ENCODE peak calls at places on chromosomes 7 and 10, in four cellular contexts. F, U, T and G are unnamed samples.

GRCh38 chr10:93745411-93746065 is 12.2 kb upstream of the LGI1 start:
- DNase-seq in F (no peak), U (no peak), T (no peak), G (no peak)

GRCh38 chr7:110962374-110962773 is 128.6 kb upstream of the LRRN3 start:
- DNase-seq in F (no peak), U (no peak), T (no peak), G (no peak)

GRCh38 chr7:44626620-44627019 is 20.2 kb downstream of the OGDH start:
- DNase-seq in F (no peak), U (no peak), T (no peak), G (no peak)

GRCh38 chr7:139650429-139651100 is 127.1 kb downstream of the CLEC2L start:
- DNase-seq in F (no peak), U (no peak), T (no peak), G (no peak)

GRCh38 chr7:94135180-94135579 is 131.0 kb upstream of the BET1 start:
- DNase-seq in F (no peak), U (no peak), T (no peak), G (no peak)

GRCh38 chr7:96075510-96076349 is 246.2 kb downstream of the SLC25A13 start:
- DNase-seq in F (peak), U (peak), T (no peak), G (peak)

GRCh38 chr10:103480521-103480920 is 1.5 kb upstream of the CALHM3 start:
- DNase-seq in F (no peak), U (no peak), T (no peak), G (no peak)

GRCh38 chr7:69399038-69399800 is 199.1 kb upstream of the AUTS2 start:
- DNase-seq in F (no peak), U (no peak), T (no peak), G (no peak)

GRCh38 chr7:39504963-39505362 is 61.2 kb upstream of the YAE1 start:
- DNase-seq in F (no peak), U (no peak), T (peak), G (no peak)

GRCh38 chr7:76351372-76351771 is 7.4 kb downstream of the YWHAG start:
- DNase-seq in F (no peak), U (no peak), T (no peak), G (no peak)
- TF ChIP-seq POLR2AphosphoS5 in F (no peak), U (no peak), T (no peak), G (no peak)

GRCh38 chr10:22669163-22669711 is 45.1 kb downstream of the PIP4K2A start:
- DNase-seq in F (no peak), U (no peak), T (no peak), G (no peak)

GRCh38 chr10:22666287-22667092 is 47.9 kb downstream of the PIP4K2A start:
- DNase-seq in F (peak), U (no peak), T (no peak), G (no peak)

GRCh38 chr10:22667093-22667480 is 47.3 kb downstream of the PIP4K2A start:
- DNase-seq in F (no peak), U (no peak), T (no peak), G (no peak)

GRCh38 chr10:22662693-22663330 is 51.6 kb downstream of the PIP4K2A start:
- DNase-seq in F (no peak), U (no peak), T (no peak), G (no peak)

GRCh38 chr10:22665329-22665728 is 49.0 kb downstream of the PIP4K2A start:
- DNase-seq in F (no peak), U (no peak), T (no peak), G (no peak)
- TF ChIP-seq POLR2AphosphoS5 in F (no peak), U (no peak), T (no peak), G (no peak)

GRCh38 chr7:108002726-108003590 is at the start of gene LAMB1:
- DNase-seq in F (peak), U (peak), T (no peak), G (peak)

GRCh38 chr7:107999814-108000560 is 3.0 kb downstream of the LAMB1 start:
- DNase-seq in F (no peak), U (no peak), T (no peak), G (no peak)

GRCh38 chr7:108003591-108003935 is 602 bp upstream of the LAMB1 start:
- DNase-seq in F (no peak), U (no peak), T (no peak), G (no peak)

GRCh38 chr7:108000875-108001758 is 1.8 kb downstream of the LAMB1 start:
- DNase-seq in F (peak), U (no peak), T (no peak), G (no peak)

GRCh38 chr7:108001759-108002725 is 919 bp downstream of the LAMB1 start:
- DNase-seq in F (peak), U (no peak), T (no peak), G (no peak)
- TF ChIP-seq POLR2AphosphoS5 in F (no peak), U (no peak), T (peak), G (no peak)

DNA sequence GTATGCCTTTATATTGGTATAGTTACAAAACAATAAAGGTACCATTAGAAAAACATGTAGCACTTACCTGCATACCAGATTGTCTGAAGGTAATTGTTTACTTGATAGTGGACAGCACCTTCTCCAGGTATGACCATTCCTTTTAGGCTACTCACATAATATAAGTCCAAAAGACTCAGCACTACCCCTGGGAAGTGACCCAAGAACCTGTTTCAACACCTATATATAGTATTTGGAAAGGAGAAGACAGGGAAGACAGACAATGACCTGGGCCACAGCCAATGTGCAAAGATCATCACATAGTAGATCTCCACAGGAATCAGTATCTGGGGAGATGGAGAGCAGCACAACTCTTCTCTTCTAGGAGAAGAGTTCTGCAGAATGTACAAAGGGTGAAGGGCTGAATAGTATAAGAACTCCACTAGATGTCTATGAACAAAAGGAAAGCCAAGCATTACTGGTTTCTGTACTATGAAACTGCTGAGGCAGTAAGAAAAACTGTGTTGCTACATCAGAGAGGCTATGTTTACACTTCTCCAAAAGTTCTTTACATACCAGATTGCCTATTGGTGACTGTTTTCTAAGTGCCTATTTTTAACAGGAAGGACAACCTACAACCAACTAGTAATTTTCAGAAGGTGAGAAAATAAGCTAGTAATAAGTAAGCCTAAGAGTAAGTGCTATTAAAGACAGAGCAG is 159.2 kb downstream of the BTAF1 start:
- DNase-seq in F (no peak), U (no peak), T (no peak), G (no peak)
- TF ChIP-seq POLR2AphosphoS5 in F (no peak), U (no peak), T (no peak), G (no peak)

GRCh38 chr7:128405345-128406146 is 4.2 kb downstream of the IMPDH1 start:
- DNase-seq in F (peak), U (no peak), T (no peak), G (no peak)
- TF ChIP-seq POLR2AphosphoS5 in F (no peak), U (no peak), T (no peak), G (no peak)

GRCh38 chr10:1536341-1536740 is 201.0 kb downstream of the ADARB2 start:
- DNase-seq in F (peak), U (no peak), T (no peak), G (no peak)

GRCh38 chr10:1538121-1538520 is 199.2 kb downstream of the ADARB2 start:
- DNase-seq in F (no peak), U (no peak), T (no peak), G (no peak)

GRCh38 chr10:1532636-1533035 is 204.7 kb downstream of the ADARB2 start:
- DNase-seq in F (no peak), U (no peak), T (no peak), G (no peak)

GRCh38 chr10:1534820-1535219 is 202.5 kb downstream of the ADARB2 start:
- DNase-seq in F (no peak), U (no peak), T (no peak), G (no peak)

GRCh38 chr10:1535337-1535957 is 201.9 kb downstream of the ADARB2 start:
- DNase-seq in F (peak), U (no peak), T (no peak), G (no peak)
- TF ChIP-seq POLR2AphosphoS5 in F (no peak), U (no peak), T (no peak), G (no peak)

DNA sequence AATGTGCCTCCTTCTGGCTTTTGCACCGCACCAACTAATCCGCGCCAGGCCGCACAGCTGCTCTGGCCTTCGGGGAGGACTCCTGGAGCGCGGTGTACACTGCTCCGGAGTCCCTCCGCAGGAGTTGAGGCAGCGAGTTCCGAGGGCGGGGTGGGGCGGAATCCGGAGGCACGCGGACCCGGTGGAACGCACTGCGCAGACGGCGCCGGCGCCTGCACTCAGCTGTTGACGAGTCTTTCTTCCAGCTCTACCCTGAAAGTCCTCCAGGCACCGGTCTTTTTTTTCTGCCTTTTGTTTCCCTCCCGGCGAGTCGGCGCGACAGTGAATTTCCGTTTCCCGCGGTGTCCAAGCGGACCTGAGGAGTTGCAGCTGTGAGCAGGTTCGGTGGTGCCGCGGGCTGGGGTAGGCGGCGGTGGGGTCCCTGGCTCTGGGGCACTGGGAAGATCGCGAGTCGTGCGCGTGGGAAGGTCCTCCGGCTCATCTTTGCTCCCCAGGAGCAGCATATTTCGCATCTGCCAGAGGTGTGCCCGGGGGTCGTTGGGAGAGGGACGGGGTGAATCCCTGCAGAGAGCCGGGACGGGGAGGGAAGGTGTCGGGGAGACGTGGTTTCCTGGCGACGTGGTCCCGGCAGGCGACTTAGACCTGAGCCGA is 44.1 kb downstream of the SFTPD start:
- DNase-seq in F (peak), U (peak), T (no peak), G (no peak)
- TF ChIP-seq POLR2AphosphoS5 in F (no peak), U (no peak), T (peak), G (no peak)

GRCh38 chr7:26180792-26181198 is 19.8 kb downstream of the HNRNPA2B1 start:
- DNase-seq in F (no peak), U (no peak), T (no peak), G (no peak)
- TF ChIP-seq POLR2AphosphoS5 in F (no peak), U (no peak), T (no peak), G (no peak)